ENCODE peak calls at places on chromosome 11, in nine cellular contexts. F is breast epithelium, D is heart left ventricle, X is body of pancreas, W is NB4, M is IMR-90, K is uterus, Z is stomach, U is ovary. L is an unnamed sample.

GRCh38 chr11:118438314-118438931 is 2.1 kb downstream of the KMT2A start:
- DNase-seq in F (no peak), D (peak), X (peak), W (peak), M (peak), K (peak), Z (no peak), U (peak), L (no peak)

GRCh38 chr11:33936057-33936456 is 44.2 kb upstream of the LMO2 start:
- DNase-seq in F (no peak), D (no peak), X (no peak), W (no peak), M (no peak), K (no peak), Z (no peak), U (no peak), L (no peak)

GRCh38 chr11:34191592-34191991 is 86.2 kb downstream of the NAT10 start:
- DNase-seq in F (no peak), D (no peak), X (no peak), W (no peak), M (no peak), K (no peak), Z (no peak), U (no peak), L (no peak)

GRCh38 chr11:59557940-59558643 is 46.8 kb downstream of the OR4D9 start:
- DNase-seq in F (no peak), D (no peak), X (no peak), W (no peak), M (no peak), K (no peak), Z (no peak), U (no peak), L (no peak)

GRCh38 chr11:74121804-74122203 is 49.0 kb downstream of the C2CD3 start:
- DNase-seq in F (no peak), D (no peak), X (no peak), W (no peak), M (no peak), K (no peak), Z (no peak), U (no peak), L (no peak)

GRCh38 chr11:69295079-69295994 is 1.4 kb downstream of the MYEOV start:
- DNase-seq in F (no peak), D (no peak), X (no peak), W (no peak), M (no peak), K (no peak), Z (no peak), U (no peak), L (no peak)

GRCh38 chr11:56396047-56396446 is 16.4 kb upstream of the OR5AL1 start:
- DNase-seq in F (no peak), D (no peak), X (no peak), W (peak), M (no peak), K (no peak), Z (no peak), U (no peak), L (no peak)

GRCh38 chr11:117796456-117797428 is at the start of gene DSCAML1:
- DNase-seq in F (no peak), D (no peak), X (peak), W (peak), M (no peak), K (no peak), Z (no peak), U (no peak), L (no peak)

GRCh38 chr11:10696797-10697620 is 3.5 kb upstream of the IRAG1 start:
- DNase-seq in F (no peak), D (peak), X (no peak), W (no peak), M (no peak), K (no peak), Z (no peak), U (no peak), L (no peak)

GRCh38 chr11:34105957-34106504 is 602 bp downstream of the NAT10 start:
- DNase-seq in F (no peak), D (no peak), X (no peak), W (peak), M (peak), K (no peak), Z (no peak), U (no peak), L (no peak)

GRCh38 chr11:130003717-130004001 is 1.0 kb upstream of the PRDM10 start:
- DNase-seq in F (no peak), D (no peak), X (peak), W (no peak), M (no peak), K (no peak), Z (no peak), U (no peak), L (no peak)

GRCh38 chr11:130002846-130003716 is 446 bp upstream of the PRDM10 start:
- DNase-seq in F (peak), D (peak), X (peak), W (peak), M (peak), K (peak), Z (peak), U (peak), L (peak)

GRCh38 chr11:130000552-130001176 is 2.0 kb downstream of the PRDM10 start:
- DNase-seq in F (no peak), D (no peak), X (no peak), W (peak), M (no peak), K (no peak), Z (no peak), U (no peak), L (no peak)

GRCh38 chr11:130001491-130002351 is 914 bp downstream of the PRDM10 start:
- DNase-seq in F (peak), D (peak), X (peak), W (peak), M (peak), K (peak), Z (peak), U (peak), L (peak)

DNA sequence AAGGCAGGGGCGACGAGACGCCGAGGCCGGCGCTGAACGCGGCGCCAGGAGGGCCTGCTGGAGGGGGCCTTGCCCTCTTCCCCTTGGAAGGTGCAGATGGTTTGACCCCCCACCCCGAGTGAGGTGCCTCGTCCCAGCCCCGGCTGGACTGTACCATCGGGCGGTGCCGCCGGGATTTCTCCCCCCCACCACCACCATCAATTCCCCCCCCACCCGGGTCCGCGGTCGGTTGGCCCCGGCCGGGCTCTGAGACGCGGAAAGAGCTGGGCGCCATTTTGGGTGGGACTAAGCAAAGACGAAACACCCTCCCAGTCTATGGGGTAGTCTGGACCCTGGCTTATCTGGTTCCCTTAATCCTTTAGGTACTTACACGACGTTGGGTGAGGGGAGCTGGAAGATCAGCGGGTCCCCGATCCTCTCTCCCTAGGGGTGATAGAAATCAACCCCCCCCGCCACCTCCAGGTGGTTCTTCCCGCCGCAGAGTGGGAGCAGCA is at the start of gene PRDM10:
- DNase-seq in F (peak), D (peak), X (peak), W (peak), M (peak), K (peak), Z (peak), U (peak), L (peak)
- TF ChIP-seq POLR2A in F (no peak), D (peak), X (peak), W (peak), M (no peak), K (peak), Z (no peak), U (peak), L (peak)

DNA sequence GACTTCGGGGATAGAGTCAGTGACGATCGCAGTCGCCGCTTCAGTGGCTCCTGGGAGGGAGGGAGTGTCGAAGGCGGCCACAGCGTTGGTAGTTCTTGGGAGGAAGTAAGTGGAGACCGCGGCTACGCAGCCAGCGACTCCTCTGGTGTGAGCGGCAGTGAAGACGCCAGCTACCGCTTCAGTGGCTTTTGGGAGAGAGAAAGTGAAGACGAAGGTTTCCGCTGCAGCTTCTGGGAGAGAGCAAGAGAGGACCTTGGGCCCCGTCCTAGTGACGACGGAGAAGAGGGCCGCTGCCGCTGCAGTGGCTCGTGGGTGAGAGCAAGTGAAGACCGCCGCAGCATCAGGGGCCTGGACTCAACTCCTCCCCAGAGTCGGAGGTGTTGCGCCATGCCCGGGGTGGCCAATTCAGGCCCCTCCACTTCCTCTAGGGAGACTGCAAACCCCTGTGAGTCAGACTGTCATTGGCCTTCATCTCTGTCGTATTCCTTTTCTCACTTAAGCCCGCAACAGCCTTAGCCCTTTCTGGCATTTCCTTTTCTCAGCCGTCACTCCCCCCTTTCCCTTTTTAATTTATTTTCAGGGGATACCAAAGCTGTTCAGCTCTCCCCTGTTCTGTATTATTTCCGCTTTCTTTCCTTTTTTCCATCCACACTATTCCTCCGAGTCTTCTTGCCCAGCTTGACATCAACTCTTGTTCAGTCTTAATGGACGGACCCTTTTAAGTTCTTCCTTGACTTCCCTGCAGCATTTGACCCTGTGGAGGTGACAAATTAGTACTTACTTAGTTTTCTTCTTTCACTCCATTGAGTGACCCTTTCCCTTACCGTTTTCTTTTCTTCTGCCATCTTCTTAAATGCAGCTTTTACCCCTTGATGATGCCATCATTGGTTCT is 1.0 kb downstream of the ANKRD42 start:
- DNase-seq in F (peak), D (peak), X (peak), W (peak), M (peak), K (peak), Z (peak), U (peak), L (peak)
- TF ChIP-seq POLR2A in F (peak), D (no peak), X (peak), W (peak), M (peak), K (peak), Z (no peak), U (peak), L (no peak)

GRCh38 chr11:86068951-86069407 is at the start of gene PICALM:
- DNase-seq in F (peak), D (peak), X (peak), W (peak), M (peak), K (peak), Z (peak), U (peak), L (peak)
- TF ChIP-seq POLR2A in F (peak), D (peak), X (peak), W (peak), M (peak), K (peak), Z (no peak), U (peak), L (peak)

DNA sequence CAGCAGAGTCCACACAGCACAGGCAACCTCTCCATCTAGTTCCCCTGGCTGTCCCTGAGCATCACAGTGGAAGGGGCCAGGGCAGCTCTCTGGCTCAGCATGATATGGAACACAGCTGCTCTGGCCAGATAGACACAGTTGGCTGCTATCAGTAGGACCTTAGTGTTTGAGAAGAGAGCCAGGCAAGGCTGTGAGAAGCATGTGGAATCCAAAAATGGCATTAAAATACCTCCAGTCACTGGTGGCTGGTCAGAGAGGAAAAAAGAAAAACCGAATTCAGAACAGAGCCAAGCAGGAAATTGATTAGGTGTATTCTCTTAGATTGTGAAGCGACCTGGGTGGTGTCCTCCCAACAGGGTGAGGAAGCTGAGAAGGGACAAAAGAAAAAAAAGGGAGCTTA is 27.9 kb downstream of the SERPINH1 start:
- DNase-seq in F (no peak), D (peak), X (no peak), W (no peak), M (no peak), K (no peak), Z (no peak), U (no peak), L (no peak)
- TF ChIP-seq POLR2A in F (no peak), D (no peak), X (no peak), W (no peak), M (no peak), K (no peak), Z (no peak), U (no peak), L (no peak)

GRCh38 chr11:128533473-128533872 is 53.9 kb downstream of the ETS1 start:
- DNase-seq in F (no peak), D (no peak), X (no peak), W (no peak), M (no peak), K (no peak), Z (no peak), U (no peak), L (no peak)
- TF ChIP-seq POLR2A in F (no peak), D (no peak), X (no peak), W (no peak), M (no peak), K (no peak), Z (no peak), U (no peak), L (no peak)

GRCh38 chr11:76579047-76579751 is 91.3 kb downstream of the LRRC32 start:
- DNase-seq in F (no peak), D (peak), X (peak), W (peak), M (no peak), K (peak), Z (no peak), U (peak), L (no peak)
- TF ChIP-seq POLR2A in F (no peak), D (no peak), X (no peak), W (no peak), M (no peak), K (no peak), Z (no peak), U (no peak), L (no peak)

L was measured in GM12892.